ENCODE peak calls at places on chromosomes 11 and 22, in five cellular contexts. U is colonic mucosa; F is NCI-H446 treated with DMSO at 0.1 percent for 48 hours; T is activated CD8-positive, alpha-beta memory T cell treated with anti-CD3 and anti-CD28 coated beads, Interleukin-2, amount 50 U/mL, for 4 hours; B is iPS-NIHi11. D is an unnamed sample.

GRCh38 chr22:44299124-44299523 is 13.6 kb downstream of the SHISAL1 start:
- DNase-seq in T (no peak), B (no peak), U (no peak), F (no peak), D (no peak)

GRCh38 chr22:35634015-35634414 is 14.2 kb upstream of the APOL6 start:
- DNase-seq in T (no peak), F (no peak), U (no peak), B (no peak), D (peak; percentile 32)

GRCh38 chr22:25025586-25025985 is 73.1 kb downstream of the KIAA1671 start:
- DNase-seq in F (no peak), B (no peak), U (no peak), T (no peak), D (no peak)

GRCh38 chr22:31490496-31490925 is 869 bp upstream of the EIF4ENIF1 start:
- DNase-seq in B (peak; percentile 32), T (peak; percentile 43), F (no peak), U (peak; percentile 66), D (peak; percentile 97)

GRCh38 chr11:126480015-126480409 is 124.5 kb downstream of the ST3GAL4 start:
- DNase-seq in U (no peak), T (no peak), B (no peak), F (no peak), D (no peak)

GRCh38 chr22:37401861-37402506 is 25.3 kb downstream of the ELFN2 start:
- DNase-seq in T (no peak), B (no peak), F (no peak), U (no peak), D (no peak)

GRCh38 chr22:41576877-41577276 is 12.8 kb downstream of the PMM1 start:
- DNase-seq in B (peak; percentile 91), T (no peak), U (peak; percentile 40), F (no peak), D (peak; percentile 41)

GRCh38 chr11:120589376-120589775 is 77.8 kb downstream of the GRIK4 start:
- DNase-seq in B (no peak), T (no peak), U (no peak), F (no peak), D (no peak)

GRCh38 chr11:100941033-100941432 is 188.6 kb downstream of the PGR start:
- DNase-seq in B (no peak), T (no peak), U (no peak), F (no peak), D (no peak)

GRCh38 chr11:30487200-30487898 is 98.8 kb downstream of the MPPED2 start:
- DNase-seq in U (no peak), B (no peak), F (no peak), T (no peak), D (peak; percentile 97)

GRCh38 chr11:71342116-71342515 is 89.7 kb upstream of the SHANK2 start:
- DNase-seq in B (no peak), F (no peak), T (no peak), U (no peak), D (no peak)

GRCh38 chr11:27218498-27219038 is 144.4 kb downstream of the CCDC34 start:
- DNase-seq in T (no peak), U (no peak), F (peak; percentile 52), B (no peak), D (no peak)

GRCh38 chr22:35622132-35622913 is 5.2 kb upstream of the MB start:
- DNase-seq in U (peak; percentile 63), T (no peak), B (peak; percentile 47), F (no peak), D (no peak)

GRCh38 chr11:11480951-11481350 is 127.9 kb upstream of the CSNK2A3 start:
- DNase-seq in F (no peak), U (no peak), T (no peak), B (no peak), D (no peak)

GRCh38 chr11:61587541-61587941 is 6.7 kb upstream of the SYT7 start:
- DNase-seq in F (no peak), B (peak; percentile 75), U (peak; percentile 60), T (peak; percentile 37), D (no peak)

GRCh38 chr11:102410382-102410784 is 42.2 kb downstream of the TMEM123 start:
- DNase-seq in B (peak; percentile 28), F (no peak), U (no peak), T (no peak), D (no peak)

GRCh38 chr22:24435323-24435645 is 7.9 kb downstream of the ADORA2A start:
- DNase-seq in F (no peak), U (no peak), B (no peak), T (no peak), D (no peak)

D was measured in MV-4-11.